ENCODE peak calls at places on chromosome X, in six cellular contexts. D, B, P, G, J and E are unnamed samples.

GRCh38 chrX:75522565-75523411 is at the start of gene ZDHHC15:
- DNase-seq in D (peak), B (peak), P (no peak), G (no peak), J (peak), E (peak)

GRCh38 chrX:135931644-135932487 is 38.4 kb downstream of the SAGE1 start:
- DNase-seq in D (peak), B (peak), P (peak), G (peak), J (peak), E (no peak)

GRCh38 chrX:55026143-55026542 is 4.6 kb downstream of the ALAS2 start:
- DNase-seq in D (no peak), B (no peak), P (no peak), G (no peak), J (no peak), E (no peak)

GRCh38 chrX:155767101-155767878 is 113.9 kb upstream of the VAMP7 start:
- DNase-seq in D (peak), B (peak), P (peak), G (peak), J (peak), E (no peak)

GRCh38 chrX:31012509-31013025 is 59.3 kb downstream of the FTHL17 start:
- DNase-seq in D (no peak), B (no peak), P (no peak), G (no peak), J (peak), E (no peak)

GRCh38 chrX:110853610-110854009 is 58.0 kb upstream of the CHRDL1 start:
- DNase-seq in D (no peak), B (no peak), P (no peak), G (peak), J (peak), E (peak)

GRCh38 chrX:781216-782211 is 150.9 kb downstream of the SHOX start:
- DNase-seq in D (no peak), B (peak), P (no peak), G (no peak), J (no peak), E (no peak)

GRCh38 chrX:135213200-135213844 is 38.5 kb upstream of the ETDA start:
- DNase-seq in D (no peak), B (no peak), P (no peak), G (no peak), J (no peak), E (no peak)

GRCh38 chrX:100874240-100874798 is at the start of gene NOX1:
- DNase-seq in D (no peak), B (no peak), P (no peak), G (peak), J (no peak), E (no peak)

GRCh38 chrX:16978193-16978984 is 31.9 kb downstream of the REPS2 start:
- DNase-seq in D (no peak), B (no peak), P (no peak), G (no peak), J (no peak), E (no peak)

GRCh38 chrX:63258144-63258543 is 93.0 kb downstream of the SPIN4 start:
- DNase-seq in D (no peak), B (no peak), P (no peak), G (no peak), J (no peak), E (no peak)

GRCh38 chrX:10685923-10686595 is 65.7 kb upstream of the MID1 start:
- DNase-seq in D (no peak), B (no peak), P (no peak), G (no peak), J (no peak), E (no peak)

GRCh38 chrX:10533686-10534365 is 86.6 kb downstream of the MID1 start:
- DNase-seq in D (no peak), B (no peak), P (no peak), G (no peak), J (no peak), E (no peak)

GRCh38 chrX:39791691-39792090 is 306.1 kb downstream of the BCOR start:
- DNase-seq in D (no peak), B (no peak), P (no peak), G (no peak), J (no peak), E (no peak)

GRCh38 chrX:107827137-107827831 is 1.6 kb downstream of the MID2 start:
- DNase-seq in D (no peak), B (no peak), P (no peak), G (no peak), J (no peak), E (no peak)

GRCh38 chrX:147914609-147915008 is 2.9 kb downstream of the FMR1 start:
- DNase-seq in D (no peak), B (no peak), P (no peak), G (no peak), J (no peak), E (no peak)
- H3K4me3 ChIP-seq in D (no peak), B (no peak), P (peak), G (no peak), J (no peak), E (no peak)

GRCh38 chrX:19883878-19884277 is 3.5 kb downstream of the SH3KBP1 start:
- DNase-seq in D (no peak), B (no peak), P (peak), G (peak), J (no peak), E (no peak)
- H3K4me3 ChIP-seq in D (no peak), B (no peak), P (no peak), G (no peak), J (no peak), E (no peak)

GRCh38 chrX:23784487-23785301 is 1.7 kb downstream of the SAT1 start:
- DNase-seq in D (no peak), B (no peak), P (no peak), G (peak), J (no peak), E (peak)

GRCh38 chrX:23783569-23784486 is 855 bp downstream of the SAT1 start:
- DNase-seq in D (peak), B (no peak), P (no peak), G (peak), J (no peak), E (no peak)

GRCh38 chrX:23785564-23785963 is 2.6 kb downstream of the SAT1 start:
- DNase-seq in D (no peak), B (no peak), P (no peak), G (peak), J (no peak), E (no peak)

GRCh38 chrX:23782863-23783568 is at the start of gene SAT1:
- DNase-seq in D (peak), B (peak), P (peak), G (peak), J (peak), E (peak)

GRCh38 chrX:23782455-23782854 is 518 bp upstream of the SAT1 start:
- DNase-seq in D (no peak), B (no peak), P (no peak), G (peak), J (no peak), E (no peak)
- H3K4me3 ChIP-seq in D (peak), B (no peak), P (no peak), G (peak), J (no peak), E (no peak)

GRCh38 chrX:118497180-118497814 is 1.7 kb downstream of the DOCK11 start:
- DNase-seq in D (peak), B (no peak), P (no peak), G (no peak), J (no peak), E (peak)
- H3K4me3 ChIP-seq in D (peak), B (peak), P (peak), G (peak), J (no peak), E (peak)